ENCODE peak calls at places on chromosomes 16 and 17, in nine cellular contexts. V is brain microvascular endothelial cell, B is endodermal cell, Z is fibroblast of the aortic adventitia, O is sigmoid colon, W is lower leg skin, E is body of pancreas, I is esophagus muscularis mucosa, A is fibroblast of lung. H is an unnamed sample.

GRCh38 chr16:75648265-75649076 is 898 bp downstream of the TERF2IP start:
- DNase-seq in W (peak), B (peak), O (peak), V (peak), E (peak), Z (peak), I (peak), A (peak), H (peak)

GRCh38 chr16:35011-35775 is 18.2 kb downstream of the POLR3K start:
- DNase-seq in I (no peak), W (no peak), Z (no peak), V (no peak), B (no peak), A (no peak), E (no peak), O (peak), H (peak)

GRCh38 chr16:87698676-87699179 is 67.1 kb downstream of the KLHDC4 start:
- DNase-seq in W (no peak), O (no peak), V (no peak), A (no peak), I (no peak), B (no peak), Z (no peak), E (no peak), H (no peak)

GRCh38 chr16:20285993-20286499 is 41.3 kb downstream of the GP2 start:
- DNase-seq in A (no peak), Z (no peak), I (no peak), O (no peak), W (no peak), V (no peak), B (peak), E (no peak), H (no peak)

GRCh38 chr17:13538841-13539411 is 62.8 kb downstream of the HS3ST3A1 start:
- DNase-seq in A (peak), I (peak), E (no peak), Z (no peak), W (no peak), O (no peak), V (no peak), B (peak), H (no peak)

GRCh38 chr17:60573139-60573975 is 26.6 kb upstream of the PPM1D start:
- DNase-seq in I (no peak), E (no peak), V (peak), W (no peak), B (peak), O (peak), A (peak), Z (peak), H (no peak)

GRCh38 chr17:38709864-38710602 is 5.0 kb downstream of the MLLT6 start:
- DNase-seq in W (no peak), O (no peak), I (no peak), A (no peak), B (no peak), Z (no peak), V (no peak), E (no peak), H (no peak)

GRCh38 chr16:67244387-67245188 is 2.7 kb downstream of the FHOD1 start:
- DNase-seq in Z (peak), I (no peak), A (peak), B (no peak), V (peak), E (peak), O (peak), W (peak), H (no peak)

GRCh38 chr17:50196826-50197225 is 4.6 kb downstream of the COL1A1 start:
- DNase-seq in B (no peak), O (peak), E (no peak), W (no peak), A (peak), V (no peak), Z (peak), I (no peak), H (no peak)

GRCh38 chr17:49748791-49749190 is 15.1 kb downstream of the FAM117A start:
- DNase-seq in E (no peak), A (no peak), W (no peak), I (no peak), V (no peak), Z (no peak), B (no peak), O (no peak), H (no peak)

GRCh38 chr16:5615868-5616642 is 518.5 kb upstream of the EEF2KMT start:
- DNase-seq in B (peak), E (peak), Z (no peak), I (no peak), V (no peak), A (peak), O (peak), W (no peak), H (no peak)

GRCh38 chr17:29042679-29043538 is at the start of gene PIPOX:
- DNase-seq in I (no peak), O (no peak), V (peak), A (peak), Z (no peak), E (peak), B (peak), W (no peak), H (no peak)

GRCh38 chr17:35537569-35538209 is at the start of gene SLFN12L:
- DNase-seq in E (no peak), O (no peak), V (no peak), W (no peak), A (no peak), Z (peak), B (no peak), I (no peak), H (no peak)

GRCh38 chr17:80453980-80454556 is 22.3 kb downstream of the NPTX1 start:
- DNase-seq in I (no peak), E (no peak), W (no peak), Z (peak), V (no peak), B (no peak), A (no peak), O (no peak), H (no peak)

GRCh38 chr17:80455328-80455710 is 21.1 kb downstream of the NPTX1 start:
- DNase-seq in E (no peak), I (no peak), W (no peak), A (peak), Z (no peak), B (peak), V (peak), O (no peak), H (no peak)

GRCh38 chr17:80453126-80453979 is 23.1 kb downstream of the NPTX1 start:
- DNase-seq in V (no peak), O (no peak), A (no peak), W (no peak), B (no peak), Z (no peak), E (peak), I (no peak), H (no peak)

GRCh38 chr17:80455784-80456183 is 20.6 kb downstream of the NPTX1 start:
- DNase-seq in O (no peak), A (no peak), I (no peak), B (no peak), W (no peak), Z (no peak), E (no peak), V (no peak), H (no peak)

GRCh38 chr17:80454557-80455327 is 21.7 kb downstream of the NPTX1 start:
- DNase-seq in Z (peak), W (peak), B (peak), A (peak), V (peak), E (peak), O (peak), I (peak), H (peak)
- TF ChIP-seq CTCF in Z (no peak), W (no peak), B (peak), A (no peak), V (no peak), E (no peak), O (no peak), I (no peak), H (no peak)

GRCh38 chr16:46830417-46830901 is 521 bp downstream of the C16orf87 start:
- DNase-seq in B (no peak), A (peak), I (no peak), W (no peak), E (peak), V (no peak), Z (no peak), O (no peak), H (peak)
- TF ChIP-seq CTCF in B (peak), A (no peak), I (no peak), W (no peak), E (no peak), V (no peak), Z (no peak), O (no peak), H (no peak)

GRCh38 chr17:40340880-40341807 is 23.4 kb downstream of the GJD3 start:
- DNase-seq in A (peak), Z (peak), I (peak), B (peak), W (peak), O (peak), V (peak), E (peak), H (no peak)
- TF ChIP-seq CTCF in A (no peak), Z (no peak), I (peak), B (peak), W (no peak), O (no peak), V (peak), E (no peak), H (peak)

GRCh38 chr17:34527908-34528470 is 51.4 kb upstream of the TMEM132E start:
- DNase-seq in I (no peak), B (peak), Z (no peak), O (no peak), E (no peak), W (no peak), V (no peak), A (no peak), H (no peak)
- TF ChIP-seq CTCF in I (no peak), B (peak), Z (no peak), O (no peak), E (no peak), W (no peak), V (no peak), A (no peak), H (no peak)

GRCh38 chr16:56279132-56279531 is 87.8 kb downstream of the GNAO1 start:
- DNase-seq in A (no peak), V (no peak), B (no peak), Z (no peak), E (no peak), O (no peak), I (no peak), W (no peak), H (no peak)

GRCh38 chr16:56275801-56276200 is 84.5 kb downstream of the GNAO1 start:
- DNase-seq in A (no peak), O (no peak), I (no peak), V (no peak), W (no peak), B (no peak), E (no peak), Z (no peak), H (no peak)

GRCh38 chr16:56278196-56278855 is 87.0 kb downstream of the GNAO1 start:
- DNase-seq in O (no peak), I (no peak), A (no peak), V (no peak), Z (no peak), B (no peak), W (no peak), E (no peak), H (no peak)

GRCh38 chr16:56275076-56275475 is 83.8 kb downstream of the GNAO1 start:
- DNase-seq in V (no peak), I (no peak), B (no peak), A (peak), Z (no peak), O (peak), E (no peak), W (no peak), H (no peak)

GRCh38 chr16:56277040-56277439 is 85.8 kb downstream of the GNAO1 start:
- DNase-seq in B (peak), E (no peak), V (no peak), Z (no peak), I (no peak), W (no peak), O (no peak), A (no peak), H (no peak)
- TF ChIP-seq CTCF in B (peak), E (no peak), V (peak), Z (peak), I (no peak), W (no peak), O (peak), A (no peak), H (peak)

GRCh38 chr17:19650826-19651225 is 2.3 kb downstream of the ALDH3A2 start:
- DNase-seq in O (no peak), A (peak), Z (no peak), V (no peak), E (no peak), B (no peak), W (no peak), I (no peak), H (no peak)

GRCh38 chr17:19647697-19648474 is 665 bp upstream of the ALDH3A2 start:
- DNase-seq in V (peak), A (peak), E (peak), O (peak), I (peak), Z (peak), W (peak), B (peak), H (peak)

GRCh38 chr17:19651461-19652238 is 3.1 kb downstream of the ALDH3A2 start:
- DNase-seq in Z (no peak), A (no peak), E (no peak), O (no peak), V (no peak), W (no peak), B (no peak), I (peak), H (peak)

GRCh38 chr17:19646788-19647696 is 1.5 kb upstream of the ALDH3A2 start:
- DNase-seq in I (no peak), W (no peak), E (peak), O (no peak), B (peak), Z (peak), A (peak), V (no peak), H (no peak)

GRCh38 chr17:19648475-19649406 is at the start of gene ALDH3A2:
- DNase-seq in A (peak), O (peak), W (peak), I (peak), E (peak), B (peak), Z (peak), V (peak), H (peak)
- TF ChIP-seq CTCF in A (peak), O (no peak), W (no peak), I (peak), E (no peak), B (peak), Z (peak), V (peak), H (peak)

GRCh38 chr17:11296994-11297393 is 56.0 kb downstream of the SHISA6 start:
- DNase-seq in Z (no peak), A (no peak), I (peak), B (no peak), W (no peak), V (no peak), E (no peak), O (no peak), H (no peak)
- TF ChIP-seq CTCF in Z (no peak), A (no peak), I (peak), B (peak), W (no peak), V (no peak), E (peak), O (no peak), H (peak)

GRCh38 chr17:72661093-72661944 is 431.2 kb downstream of the SLC39A11 start:
- DNase-seq in W (no peak), V (no peak), E (peak), I (no peak), B (peak), Z (no peak), A (peak), O (no peak), H (no peak)
- TF ChIP-seq CTCF in W (no peak), V (peak), E (no peak), I (no peak), B (peak), Z (no peak), A (no peak), O (no peak), H (no peak)

DNA sequence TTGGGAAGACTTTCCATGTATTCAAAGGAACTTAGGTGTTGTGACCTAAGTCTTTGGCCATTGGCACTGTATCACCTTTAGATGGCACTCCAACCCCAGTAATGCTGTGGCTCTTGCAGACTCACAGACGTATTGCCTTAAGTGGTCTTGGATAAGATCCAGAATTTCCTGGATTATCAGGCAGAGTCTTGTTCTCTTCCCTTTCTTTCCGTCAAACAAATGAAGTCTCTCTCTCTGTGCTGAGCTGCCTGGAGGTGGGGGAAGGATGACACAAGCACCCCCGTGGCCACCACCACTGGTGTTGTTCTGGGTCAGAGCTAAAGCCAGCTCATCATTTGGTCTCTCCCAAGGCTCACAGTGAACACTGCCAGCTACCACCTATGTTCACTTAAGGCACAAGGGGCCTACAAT is 789.9 kb upstream of the KIF2B start:
- DNase-seq in Z (no peak), W (no peak), I (no peak), V (no peak), A (peak), O (no peak), B (peak), E (peak), H (no peak)
- TF ChIP-seq CTCF in Z (no peak), W (no peak), I (no peak), V (peak), A (no peak), O (peak), B (peak), E (peak), H (peak)

H was measured in osteocyte.